ENCODE peak calls at places on chromosomes 12 and 14, in nine cellular contexts. One of them, this sample, is unnamed.

GRCh38 chr14:92846162-92846897 is 52.2 kb downstream of the GOLGA5 start:
- DNase-seq in foreskin fibroblast: peak
- DNase-seq in activated CD8-positive, alpha-beta T cell treated with anti-CD3 and anti-CD28 coated beads, Interleukin-2, amount 10 ng/mL, durations not matched to agents 7 days and 5 days: peak
- DNase-seq in RWPE1: peak
- DNase-seq in NCI-H345: no peak
- DNase-seq in DMS 273 treated with DMSO at 0.1 percent for 48 hours: no peak
- DNase-seq in AML-193: peak
- DNase-seq in neural progenitor cell: no peak
- DNase-seq in Panc1: no peak
- DNase-seq in this sample: no peak

GRCh38 chr14:60980811-60981625 is at the start of the genes SLC38A6 and TRMT5:
- DNase-seq in foreskin fibroblast: peak
- DNase-seq in activated CD8-positive, alpha-beta T cell treated with anti-CD3 and anti-CD28 coated beads, Interleukin-2, amount 10 ng/mL, durations not matched to agents 7 days and 5 days: peak
- DNase-seq in RWPE1: peak
- DNase-seq in NCI-H345: peak
- DNase-seq in DMS 273 treated with DMSO at 0.1 percent for 48 hours: peak
- DNase-seq in AML-193: peak
- DNase-seq in neural progenitor cell: peak
- DNase-seq in Panc1: peak
- DNase-seq in this sample: peak

GRCh38 chr12:132152411-132152821 is 8.2 kb downstream of the NOC4L start:
- DNase-seq in foreskin fibroblast: no peak
- DNase-seq in activated CD8-positive, alpha-beta T cell treated with anti-CD3 and anti-CD28 coated beads, Interleukin-2, amount 10 ng/mL, durations not matched to agents 7 days and 5 days: no peak
- DNase-seq in RWPE1: no peak
- DNase-seq in NCI-H345: no peak
- DNase-seq in DMS 273 treated with DMSO at 0.1 percent for 48 hours: no peak
- DNase-seq in AML-193: no peak
- DNase-seq in neural progenitor cell: no peak
- DNase-seq in Panc1: no peak
- DNase-seq in this sample: no peak

GRCh38 chr12:9736931-9737705 is 4.2 kb upstream of the CLECL1 start:
- DNase-seq in foreskin fibroblast: no peak
- DNase-seq in activated CD8-positive, alpha-beta T cell treated with anti-CD3 and anti-CD28 coated beads, Interleukin-2, amount 10 ng/mL, durations not matched to agents 7 days and 5 days: no peak
- DNase-seq in RWPE1: no peak
- DNase-seq in NCI-H345: no peak
- DNase-seq in DMS 273 treated with DMSO at 0.1 percent for 48 hours: no peak
- DNase-seq in AML-193: peak
- DNase-seq in neural progenitor cell: no peak
- DNase-seq in Panc1: no peak
- DNase-seq in this sample: no peak

GRCh38 chr12:93156091-93156490 is 221.6 kb upstream of the NUDT4 start:
- DNase-seq in foreskin fibroblast: no peak
- DNase-seq in activated CD8-positive, alpha-beta T cell treated with anti-CD3 and anti-CD28 coated beads, Interleukin-2, amount 10 ng/mL, durations not matched to agents 7 days and 5 days: no peak
- DNase-seq in RWPE1: no peak
- DNase-seq in NCI-H345: peak
- DNase-seq in DMS 273 treated with DMSO at 0.1 percent for 48 hours: no peak
- DNase-seq in AML-193: no peak
- DNase-seq in neural progenitor cell: no peak
- DNase-seq in Panc1: no peak
- DNase-seq in this sample: no peak

GRCh38 chr14:32230181-32230580 is 27.1 kb upstream of the RNU6-8 start:
- DNase-seq in foreskin fibroblast: no peak
- DNase-seq in activated CD8-positive, alpha-beta T cell treated with anti-CD3 and anti-CD28 coated beads, Interleukin-2, amount 10 ng/mL, durations not matched to agents 7 days and 5 days: no peak
- DNase-seq in RWPE1: peak
- DNase-seq in NCI-H345: no peak
- DNase-seq in DMS 273 treated with DMSO at 0.1 percent for 48 hours: no peak
- DNase-seq in AML-193: no peak
- DNase-seq in neural progenitor cell: no peak
- DNase-seq in Panc1: no peak
- DNase-seq in this sample: no peak

GRCh38 chr14:22897357-22897756 is 14.3 kb downstream of the REM2 start:
- DNase-seq in foreskin fibroblast: no peak
- DNase-seq in activated CD8-positive, alpha-beta T cell treated with anti-CD3 and anti-CD28 coated beads, Interleukin-2, amount 10 ng/mL, durations not matched to agents 7 days and 5 days: no peak
- DNase-seq in RWPE1: no peak
- DNase-seq in NCI-H345: no peak
- DNase-seq in DMS 273 treated with DMSO at 0.1 percent for 48 hours: no peak
- DNase-seq in AML-193: no peak
- DNase-seq in neural progenitor cell: no peak
- DNase-seq in Panc1: no peak
- DNase-seq in this sample: no peak

GRCh38 chr14:100733152-100733850 is 6.6 kb downstream of the DLK1 start:
- DNase-seq in foreskin fibroblast: no peak
- DNase-seq in activated CD8-positive, alpha-beta T cell treated with anti-CD3 and anti-CD28 coated beads, Interleukin-2, amount 10 ng/mL, durations not matched to agents 7 days and 5 days: no peak
- DNase-seq in RWPE1: no peak
- DNase-seq in NCI-H345: peak
- DNase-seq in DMS 273 treated with DMSO at 0.1 percent for 48 hours: no peak
- DNase-seq in AML-193: no peak
- DNase-seq in neural progenitor cell: no peak
- DNase-seq in Panc1: no peak
- DNase-seq in this sample: no peak

GRCh38 chr12:124273630-124274029 is 21.3 kb upstream of the RFLNA start:
- DNase-seq in foreskin fibroblast: peak
- DNase-seq in activated CD8-positive, alpha-beta T cell treated with anti-CD3 and anti-CD28 coated beads, Interleukin-2, amount 10 ng/mL, durations not matched to agents 7 days and 5 days: peak
- DNase-seq in RWPE1: peak
- DNase-seq in NCI-H345: peak
- DNase-seq in DMS 273 treated with DMSO at 0.1 percent for 48 hours: peak
- DNase-seq in AML-193: peak
- DNase-seq in neural progenitor cell: no peak
- DNase-seq in Panc1: no peak
- DNase-seq in this sample: peak

GRCh38 chr12:119925269-119925668 is 48.1 kb upstream of the CIT start:
- DNase-seq in foreskin fibroblast: no peak
- DNase-seq in activated CD8-positive, alpha-beta T cell treated with anti-CD3 and anti-CD28 coated beads, Interleukin-2, amount 10 ng/mL, durations not matched to agents 7 days and 5 days: no peak
- DNase-seq in RWPE1: no peak
- DNase-seq in NCI-H345: no peak
- DNase-seq in DMS 273 treated with DMSO at 0.1 percent for 48 hours: no peak
- DNase-seq in AML-193: no peak
- DNase-seq in neural progenitor cell: no peak
- DNase-seq in Panc1: no peak
- DNase-seq in this sample: no peak

GRCh38 chr12:70052931-70053497 is 190.2 kb upstream of the CNOT2 start:
- DNase-seq in foreskin fibroblast: peak
- DNase-seq in activated CD8-positive, alpha-beta T cell treated with anti-CD3 and anti-CD28 coated beads, Interleukin-2, amount 10 ng/mL, durations not matched to agents 7 days and 5 days: no peak
- DNase-seq in RWPE1: peak
- DNase-seq in NCI-H345: no peak
- DNase-seq in DMS 273 treated with DMSO at 0.1 percent for 48 hours: no peak
- DNase-seq in AML-193: peak
- DNase-seq in neural progenitor cell: no peak
- DNase-seq in Panc1: no peak
- DNase-seq in this sample: no peak

GRCh38 chr12:79307340-79307739 is 383.4 kb downstream of the PAWR start:
- DNase-seq in foreskin fibroblast: no peak
- DNase-seq in activated CD8-positive, alpha-beta T cell treated with anti-CD3 and anti-CD28 coated beads, Interleukin-2, amount 10 ng/mL, durations not matched to agents 7 days and 5 days: no peak
- DNase-seq in RWPE1: no peak
- DNase-seq in NCI-H345: no peak
- DNase-seq in DMS 273 treated with DMSO at 0.1 percent for 48 hours: no peak
- DNase-seq in AML-193: no peak
- DNase-seq in neural progenitor cell: no peak
- DNase-seq in Panc1: no peak
- DNase-seq in this sample: no peak

GRCh38 chr14:104293851-104294627 is 155.7 kb downstream of the KIF26A start:
- DNase-seq in foreskin fibroblast: no peak
- DNase-seq in activated CD8-positive, alpha-beta T cell treated with anti-CD3 and anti-CD28 coated beads, Interleukin-2, amount 10 ng/mL, durations not matched to agents 7 days and 5 days: no peak
- DNase-seq in RWPE1: no peak
- DNase-seq in NCI-H345: no peak
- DNase-seq in DMS 273 treated with DMSO at 0.1 percent for 48 hours: no peak
- DNase-seq in AML-193: no peak
- DNase-seq in neural progenitor cell: peak
- DNase-seq in Panc1: no peak
- DNase-seq in this sample: no peak

GRCh38 chr14:101535232-101535631 is 26.1 kb upstream of the DIO3 start:
- DNase-seq in foreskin fibroblast: no peak
- DNase-seq in activated CD8-positive, alpha-beta T cell treated with anti-CD3 and anti-CD28 coated beads, Interleukin-2, amount 10 ng/mL, durations not matched to agents 7 days and 5 days: peak
- DNase-seq in RWPE1: no peak
- DNase-seq in NCI-H345: no peak
- DNase-seq in DMS 273 treated with DMSO at 0.1 percent for 48 hours: no peak
- DNase-seq in AML-193: peak
- DNase-seq in neural progenitor cell: no peak
- DNase-seq in Panc1: no peak
- DNase-seq in this sample: no peak

GRCh38 chr14:68977137-68977740 is 1.9 kb downstream of the ACTN1 start:
- DNase-seq in foreskin fibroblast: no peak
- DNase-seq in activated CD8-positive, alpha-beta T cell treated with anti-CD3 and anti-CD28 coated beads, Interleukin-2, amount 10 ng/mL, durations not matched to agents 7 days and 5 days: peak
- DNase-seq in RWPE1: no peak
- DNase-seq in NCI-H345: no peak
- DNase-seq in DMS 273 treated with DMSO at 0.1 percent for 48 hours: no peak
- DNase-seq in AML-193: peak
- DNase-seq in neural progenitor cell: peak
- DNase-seq in Panc1: no peak
- DNase-seq in this sample: no peak

GRCh38 chr12:25436206-25436912 is 116.7 kb downstream of the LMNTD1 start:
- DNase-seq in foreskin fibroblast: peak
- DNase-seq in activated CD8-positive, alpha-beta T cell treated with anti-CD3 and anti-CD28 coated beads, Interleukin-2, amount 10 ng/mL, durations not matched to agents 7 days and 5 days: peak
- DNase-seq in RWPE1: peak
- DNase-seq in NCI-H345: peak
- DNase-seq in DMS 273 treated with DMSO at 0.1 percent for 48 hours: no peak
- DNase-seq in AML-193: peak
- DNase-seq in neural progenitor cell: peak
- DNase-seq in Panc1: peak
- DNase-seq in this sample: peak

GRCh38 chr12:12081836-12082497 is 11.2 kb downstream of the BCL2L14 start:
- DNase-seq in foreskin fibroblast: no peak
- DNase-seq in activated CD8-positive, alpha-beta T cell treated with anti-CD3 and anti-CD28 coated beads, Interleukin-2, amount 10 ng/mL, durations not matched to agents 7 days and 5 days: no peak
- DNase-seq in RWPE1: peak
- DNase-seq in NCI-H345: peak
- DNase-seq in DMS 273 treated with DMSO at 0.1 percent for 48 hours: no peak
- DNase-seq in AML-193: peak
- DNase-seq in neural progenitor cell: peak
- DNase-seq in Panc1: peak
- DNase-seq in this sample: peak

GRCh38 chr14:88590173-88590572 is 27.3 kb downstream of the ZC3H14 start:
- DNase-seq in foreskin fibroblast: no peak
- DNase-seq in activated CD8-positive, alpha-beta T cell treated with anti-CD3 and anti-CD28 coated beads, Interleukin-2, amount 10 ng/mL, durations not matched to agents 7 days and 5 days: no peak
- DNase-seq in RWPE1: no peak
- DNase-seq in NCI-H345: no peak
- DNase-seq in DMS 273 treated with DMSO at 0.1 percent for 48 hours: no peak
- DNase-seq in AML-193: no peak
- DNase-seq in neural progenitor cell: no peak
- DNase-seq in Panc1: no peak
- DNase-seq in this sample: no peak

GRCh38 chr14:90060312-90060964 is 1.4 kb upstream of the KCNK13 start:
- DNase-seq in foreskin fibroblast: peak
- DNase-seq in activated CD8-positive, alpha-beta T cell treated with anti-CD3 and anti-CD28 coated beads, Interleukin-2, amount 10 ng/mL, durations not matched to agents 7 days and 5 days: peak
- DNase-seq in RWPE1: peak
- DNase-seq in NCI-H345: peak
- DNase-seq in DMS 273 treated with DMSO at 0.1 percent for 48 hours: peak
- DNase-seq in AML-193: no peak
- DNase-seq in neural progenitor cell: peak
- DNase-seq in Panc1: no peak
- DNase-seq in this sample: peak

GRCh38 chr12:12951504-12951903 is 466 bp downstream of the GPRC5D start:
- DNase-seq in foreskin fibroblast: no peak
- DNase-seq in activated CD8-positive, alpha-beta T cell treated with anti-CD3 and anti-CD28 coated beads, Interleukin-2, amount 10 ng/mL, durations not matched to agents 7 days and 5 days: no peak
- DNase-seq in RWPE1: no peak
- DNase-seq in NCI-H345: no peak
- DNase-seq in DMS 273 treated with DMSO at 0.1 percent for 48 hours: no peak
- DNase-seq in AML-193: no peak
- DNase-seq in neural progenitor cell: no peak
- DNase-seq in Panc1: no peak
- DNase-seq in this sample: no peak

GRCh38 chr12:85527192-85527591 is 247.2 kb downstream of the ALX1 start:
- DNase-seq in foreskin fibroblast: no peak
- DNase-seq in activated CD8-positive, alpha-beta T cell treated with anti-CD3 and anti-CD28 coated beads, Interleukin-2, amount 10 ng/mL, durations not matched to agents 7 days and 5 days: no peak
- DNase-seq in RWPE1: no peak
- DNase-seq in NCI-H345: no peak
- DNase-seq in DMS 273 treated with DMSO at 0.1 percent for 48 hours: no peak
- DNase-seq in AML-193: no peak
- DNase-seq in neural progenitor cell: no peak
- DNase-seq in Panc1: no peak
- DNase-seq in this sample: no peak

GRCh38 chr12:31322651-31323248 is 3.2 kb downstream of the SINHCAF start:
- DNase-seq in foreskin fibroblast: no peak
- DNase-seq in activated CD8-positive, alpha-beta T cell treated with anti-CD3 and anti-CD28 coated beads, Interleukin-2, amount 10 ng/mL, durations not matched to agents 7 days and 5 days: no peak
- DNase-seq in RWPE1: peak
- DNase-seq in NCI-H345: no peak
- DNase-seq in DMS 273 treated with DMSO at 0.1 percent for 48 hours: no peak
- DNase-seq in AML-193: no peak
- DNase-seq in neural progenitor cell: peak
- DNase-seq in Panc1: no peak
- DNase-seq in this sample: no peak

GRCh38 chr12:116306536-116306935 is 29.0 kb upstream of the MED13L start:
- DNase-seq in foreskin fibroblast: no peak
- DNase-seq in activated CD8-positive, alpha-beta T cell treated with anti-CD3 and anti-CD28 coated beads, Interleukin-2, amount 10 ng/mL, durations not matched to agents 7 days and 5 days: no peak
- DNase-seq in RWPE1: no peak
- DNase-seq in NCI-H345: no peak
- DNase-seq in DMS 273 treated with DMSO at 0.1 percent for 48 hours: no peak
- DNase-seq in AML-193: no peak
- DNase-seq in neural progenitor cell: no peak
- DNase-seq in Panc1: no peak
- DNase-seq in this sample: no peak

GRCh38 chr12:65823481-65824313 is 586 bp upstream of the HMGA2 start:
- DNase-seq in foreskin fibroblast: peak
- DNase-seq in activated CD8-positive, alpha-beta T cell treated with anti-CD3 and anti-CD28 coated beads, Interleukin-2, amount 10 ng/mL, durations not matched to agents 7 days and 5 days: no peak
- DNase-seq in RWPE1: peak
- DNase-seq in NCI-H345: no peak
- DNase-seq in DMS 273 treated with DMSO at 0.1 percent for 48 hours: no peak
- DNase-seq in AML-193: no peak
- DNase-seq in neural progenitor cell: peak
- DNase-seq in Panc1: peak
- DNase-seq in this sample: no peak

GRCh38 chr14:95496690-95497241 is 19.7 kb downstream of the SYNE3 start:
- DNase-seq in foreskin fibroblast: peak
- DNase-seq in activated CD8-positive, alpha-beta T cell treated with anti-CD3 and anti-CD28 coated beads, Interleukin-2, amount 10 ng/mL, durations not matched to agents 7 days and 5 days: no peak
- DNase-seq in RWPE1: no peak
- DNase-seq in NCI-H345: no peak
- DNase-seq in DMS 273 treated with DMSO at 0.1 percent for 48 hours: no peak
- DNase-seq in AML-193: peak
- DNase-seq in neural progenitor cell: no peak
- DNase-seq in Panc1: no peak
- DNase-seq in this sample: no peak

GRCh38 chr12:23140710-23141109 is 515.7 kb downstream of the ETNK1 start:
- DNase-seq in foreskin fibroblast: no peak
- DNase-seq in activated CD8-positive, alpha-beta T cell treated with anti-CD3 and anti-CD28 coated beads, Interleukin-2, amount 10 ng/mL, durations not matched to agents 7 days and 5 days: no peak
- DNase-seq in RWPE1: no peak
- DNase-seq in NCI-H345: no peak
- DNase-seq in DMS 273 treated with DMSO at 0.1 percent for 48 hours: no peak
- DNase-seq in AML-193: no peak
- DNase-seq in neural progenitor cell: no peak
- DNase-seq in Panc1: no peak
- DNase-seq in this sample: no peak

GRCh38 chr14:91867316-91867988 is at the start of gene TC2N:
- DNase-seq in foreskin fibroblast: no peak
- DNase-seq in activated CD8-positive, alpha-beta T cell treated with anti-CD3 and anti-CD28 coated beads, Interleukin-2, amount 10 ng/mL, durations not matched to agents 7 days and 5 days: peak
- DNase-seq in RWPE1: no peak
- DNase-seq in NCI-H345: no peak
- DNase-seq in DMS 273 treated with DMSO at 0.1 percent for 48 hours: no peak
- DNase-seq in AML-193: no peak
- DNase-seq in neural progenitor cell: no peak
- DNase-seq in Panc1: no peak
- DNase-seq in this sample: no peak

GRCh38 chr14:104975481-104976197 is 2.5 kb downstream of the AHNAK2 start:
- DNase-seq in foreskin fibroblast: no peak
- DNase-seq in activated CD8-positive, alpha-beta T cell treated with anti-CD3 and anti-CD28 coated beads, Interleukin-2, amount 10 ng/mL, durations not matched to agents 7 days and 5 days: no peak
- DNase-seq in RWPE1: no peak
- DNase-seq in NCI-H345: no peak
- DNase-seq in DMS 273 treated with DMSO at 0.1 percent for 48 hours: no peak
- DNase-seq in AML-193: no peak
- DNase-seq in neural progenitor cell: peak
- DNase-seq in Panc1: no peak
- DNase-seq in this sample: no peak

GRCh38 chr12:26304273-26304672 is 108.9 kb downstream of the SSPN start:
- DNase-seq in foreskin fibroblast: no peak
- DNase-seq in activated CD8-positive, alpha-beta T cell treated with anti-CD3 and anti-CD28 coated beads, Interleukin-2, amount 10 ng/mL, durations not matched to agents 7 days and 5 days: no peak
- DNase-seq in RWPE1: no peak
- DNase-seq in NCI-H345: no peak
- DNase-seq in DMS 273 treated with DMSO at 0.1 percent for 48 hours: no peak
- DNase-seq in AML-193: no peak
- DNase-seq in neural progenitor cell: no peak
- DNase-seq in Panc1: no peak
- DNase-seq in this sample: no peak

GRCh38 chr12:108234155-108234554 is 105.0 kb downstream of the CMKLR1 start:
- DNase-seq in foreskin fibroblast: no peak
- DNase-seq in activated CD8-positive, alpha-beta T cell treated with anti-CD3 and anti-CD28 coated beads, Interleukin-2, amount 10 ng/mL, durations not matched to agents 7 days and 5 days: no peak
- DNase-seq in RWPE1: no peak
- DNase-seq in NCI-H345: no peak
- DNase-seq in DMS 273 treated with DMSO at 0.1 percent for 48 hours: no peak
- DNase-seq in AML-193: no peak
- DNase-seq in neural progenitor cell: no peak
- DNase-seq in Panc1: no peak
- DNase-seq in this sample: no peak

GRCh38 chr14:105287249-105288102 is 13.3 kb downstream of the BRF1 start:
- DNase-seq in foreskin fibroblast: no peak
- DNase-seq in activated CD8-positive, alpha-beta T cell treated with anti-CD3 and anti-CD28 coated beads, Interleukin-2, amount 10 ng/mL, durations not matched to agents 7 days and 5 days: no peak
- DNase-seq in RWPE1: no peak
- DNase-seq in NCI-H345: no peak
- DNase-seq in DMS 273 treated with DMSO at 0.1 percent for 48 hours: no peak
- DNase-seq in AML-193: no peak
- DNase-seq in neural progenitor cell: peak
- DNase-seq in Panc1: no peak
- DNase-seq in this sample: no peak

This sample was measured in NCI-H146.